ENCODE peak calls at places on chromosomes 11 and 22, in seven cellular contexts. One of them, this sample, is unnamed.
A peak's percentile ranks its signal among the peaks of the same experiment; 100 is the strongest.

GRCh38 chr11:12005476-12005875 is 3.0 kb downstream of the DKK3 start:
- DNase-seq in foreskin keratinocyte: no peak
- DNase-seq in HCEC 1CT: peak; percentile 90
- DNase-seq in SK-MEL-5: no peak
- DNase-seq in CD4-positive, alpha-beta T cell: no peak
- DNase-seq in A549: no peak
- DNase-seq in kidney: no peak
- DNase-seq in this sample: peak; percentile 85

GRCh38 chr22:45535400-45535799 is 32.7 kb downstream of the FBLN1 start:
- DNase-seq in A549: no peak
- DNase-seq in CD4-positive, alpha-beta T cell: no peak
- DNase-seq in SK-MEL-5: no peak
- DNase-seq in HCEC 1CT: no peak
- DNase-seq in foreskin keratinocyte: no peak
- DNase-seq in kidney: no peak
- DNase-seq in this sample: no peak

GRCh38 chr22:50180727-50181521 is 4.8 kb upstream of the TRABD start:
- DNase-seq in CD4-positive, alpha-beta T cell: no peak
- DNase-seq in HCEC 1CT: no peak
- DNase-seq in foreskin keratinocyte: no peak
- DNase-seq in A549: no peak
- DNase-seq in kidney: peak; percentile 70
- DNase-seq in SK-MEL-5: no peak
- DNase-seq in this sample: no peak

GRCh38 chr11:9384535-9385287 is at the start of gene IPO7:
- DNase-seq in A549: peak; percentile 95
- DNase-seq in HCEC 1CT: peak; percentile 93
- DNase-seq in CD4-positive, alpha-beta T cell: peak; percentile 84
- DNase-seq in SK-MEL-5: peak; percentile 93
- DNase-seq in foreskin keratinocyte: peak; percentile 71
- DNase-seq in kidney: peak; percentile 97
- DNase-seq in this sample: peak; percentile 93

GRCh38 chr22:43150731-43151206 is 590 bp upstream of the TSPO start:
- DNase-seq in A549: no peak
- DNase-seq in kidney: peak; percentile 69
- DNase-seq in foreskin keratinocyte: no peak
- DNase-seq in CD4-positive, alpha-beta T cell: no peak
- DNase-seq in HCEC 1CT: no peak
- DNase-seq in SK-MEL-5: no peak
- DNase-seq in this sample: no peak

GRCh38 chr11:2944953-2945756 is 15.9 kb upstream of the PHLDA2 start:
- DNase-seq in A549: no peak
- DNase-seq in kidney: peak; percentile 97
- DNase-seq in HCEC 1CT: peak; percentile 73
- DNase-seq in CD4-positive, alpha-beta T cell: peak; percentile 51
- DNase-seq in SK-MEL-5: no peak
- DNase-seq in foreskin keratinocyte: no peak
- DNase-seq in this sample: peak; percentile 92

GRCh38 chr11:116990061-116990473 is 108.2 kb downstream of the SIK3 start:
- DNase-seq in foreskin keratinocyte: peak; percentile 56
- DNase-seq in kidney: no peak
- DNase-seq in CD4-positive, alpha-beta T cell: no peak
- DNase-seq in A549: no peak
- DNase-seq in HCEC 1CT: peak; percentile 85
- DNase-seq in SK-MEL-5: peak; percentile 72
- DNase-seq in this sample: peak; percentile 25

GRCh38 chr11:73325036-73325981 is 17.2 kb downstream of the ARHGEF17 start:
- DNase-seq in SK-MEL-5: no peak
- DNase-seq in A549: no peak
- DNase-seq in HCEC 1CT: peak; percentile 84
- DNase-seq in CD4-positive, alpha-beta T cell: no peak
- DNase-seq in foreskin keratinocyte: no peak
- DNase-seq in kidney: peak; percentile 93
- DNase-seq in this sample: peak; percentile 83

GRCh38 chr22:35299217-35299716 is 427 bp upstream of the TOM1 start:
- DNase-seq in A549: no peak
- DNase-seq in kidney: no peak
- DNase-seq in CD4-positive, alpha-beta T cell: no peak
- DNase-seq in SK-MEL-5: peak; percentile 67
- DNase-seq in HCEC 1CT: no peak
- DNase-seq in foreskin keratinocyte: no peak
- DNase-seq in this sample: no peak

GRCh38 chr11:10658621-10659338 is 34.8 kb downstream of the IRAG1 start:
- DNase-seq in HCEC 1CT: peak; percentile 25
- DNase-seq in SK-MEL-5: no peak
- DNase-seq in kidney: no peak
- DNase-seq in A549: no peak
- DNase-seq in foreskin keratinocyte: no peak
- DNase-seq in CD4-positive, alpha-beta T cell: no peak
- DNase-seq in this sample: peak; percentile 84

GRCh38 chr22:22935546-22936157 is 48.0 kb downstream of the IGLL5 start:
- DNase-seq in CD4-positive, alpha-beta T cell: no peak
- DNase-seq in SK-MEL-5: no peak
- DNase-seq in foreskin keratinocyte: no peak
- DNase-seq in kidney: peak; percentile 76
- DNase-seq in HCEC 1CT: no peak
- DNase-seq in A549: no peak
- DNase-seq in this sample: no peak

GRCh38 chr22:49449811-49450386 is 377.8 kb downstream of the BRD1 start:
- DNase-seq in foreskin keratinocyte: no peak
- DNase-seq in A549: no peak
- DNase-seq in SK-MEL-5: no peak
- DNase-seq in HCEC 1CT: no peak
- DNase-seq in kidney: no peak
- DNase-seq in CD4-positive, alpha-beta T cell: no peak
- DNase-seq in this sample: no peak

GRCh38 chr22:24460418-24461089 is 33.2 kb downstream of the ADORA2A start:
- DNase-seq in kidney: no peak
- DNase-seq in SK-MEL-5: no peak
- DNase-seq in HCEC 1CT: no peak
- DNase-seq in A549: no peak
- DNase-seq in CD4-positive, alpha-beta T cell: no peak
- DNase-seq in foreskin keratinocyte: no peak
- DNase-seq in this sample: peak; percentile 50

GRCh38 chr11:12599408-12600143 is 74.6 kb upstream of the TEAD1 start:
- DNase-seq in kidney: peak; percentile 76
- DNase-seq in A549: peak; percentile 69
- DNase-seq in CD4-positive, alpha-beta T cell: peak; percentile 4
- DNase-seq in foreskin keratinocyte: no peak
- DNase-seq in HCEC 1CT: peak; percentile 13
- DNase-seq in SK-MEL-5: peak; percentile 79
- DNase-seq in this sample: peak; percentile 12

GRCh38 chr11:76329084-76329648 is 51.8 kb downstream of the THAP12 start:
- DNase-seq in A549: no peak
- DNase-seq in CD4-positive, alpha-beta T cell: no peak
- DNase-seq in kidney: no peak
- DNase-seq in HCEC 1CT: no peak
- DNase-seq in foreskin keratinocyte: no peak
- DNase-seq in SK-MEL-5: no peak
- DNase-seq in this sample: peak; percentile 74

GRCh38 chr22:26170112-26170492 is 840 bp downstream of the SEZ6L start:
- DNase-seq in CD4-positive, alpha-beta T cell: no peak
- DNase-seq in kidney: no peak
- DNase-seq in foreskin keratinocyte: no peak
- DNase-seq in HCEC 1CT: no peak
- DNase-seq in SK-MEL-5: no peak
- DNase-seq in A549: no peak
- DNase-seq in this sample: no peak

GRCh38 chr11:13105237-13105844 is 96.2 kb downstream of the RASSF10 start:
- DNase-seq in SK-MEL-5: no peak
- DNase-seq in CD4-positive, alpha-beta T cell: no peak
- DNase-seq in foreskin keratinocyte: no peak
- DNase-seq in HCEC 1CT: no peak
- DNase-seq in kidney: no peak
- DNase-seq in A549: no peak
- DNase-seq in this sample: no peak

GRCh38 chr22:45585437-45585755 is 82.7 kb downstream of the FBLN1 start:
- DNase-seq in SK-MEL-5: no peak
- DNase-seq in kidney: peak; percentile 78
- DNase-seq in foreskin keratinocyte: no peak
- DNase-seq in CD4-positive, alpha-beta T cell: no peak
- DNase-seq in HCEC 1CT: no peak
- DNase-seq in A549: peak; percentile 76
- DNase-seq in this sample: no peak

GRCh38 chr22:39039306-39040126 is 1.1 kb upstream of the APOBEC3F start:
- DNase-seq in foreskin keratinocyte: no peak
- DNase-seq in A549: no peak
- DNase-seq in CD4-positive, alpha-beta T cell: no peak
- DNase-seq in HCEC 1CT: no peak
- DNase-seq in SK-MEL-5: no peak
- DNase-seq in kidney: no peak
- DNase-seq in this sample: no peak

GRCh38 chr22:41674941-41675340 is 13.7 kb downstream of the SNU13 start:
- DNase-seq in SK-MEL-5: no peak
- DNase-seq in A549: no peak
- DNase-seq in foreskin keratinocyte: no peak
- DNase-seq in HCEC 1CT: no peak
- DNase-seq in kidney: no peak
- DNase-seq in CD4-positive, alpha-beta T cell: no peak
- DNase-seq in this sample: no peak

GRCh38 chr11:64885367-64886286 is 7.2 kb upstream of the EHD1 start:
- DNase-seq in HCEC 1CT: peak; percentile 77
- DNase-seq in kidney: no peak
- DNase-seq in A549: peak; percentile 68
- DNase-seq in foreskin keratinocyte: no peak
- DNase-seq in SK-MEL-5: no peak
- DNase-seq in CD4-positive, alpha-beta T cell: no peak
- DNase-seq in this sample: peak; percentile 95

GRCh38 chr11:88288560-88288959 is 49.0 kb downstream of the CTSC start:
- DNase-seq in SK-MEL-5: no peak
- DNase-seq in CD4-positive, alpha-beta T cell: no peak
- DNase-seq in kidney: no peak
- DNase-seq in HCEC 1CT: no peak
- DNase-seq in A549: no peak
- DNase-seq in foreskin keratinocyte: no peak
- DNase-seq in this sample: no peak

GRCh38 chr22:44894321-44894720 is 115.5 kb downstream of the PHF21B start:
- DNase-seq in SK-MEL-5: no peak
- DNase-seq in A549: no peak
- DNase-seq in HCEC 1CT: no peak
- DNase-seq in CD4-positive, alpha-beta T cell: no peak
- DNase-seq in foreskin keratinocyte: no peak
- DNase-seq in kidney: peak; percentile 55
- DNase-seq in this sample: no peak

GRCh38 chr11:110600322-110600721 is 111.9 kb downstream of the ARHGAP20 start:
- DNase-seq in CD4-positive, alpha-beta T cell: no peak
- DNase-seq in foreskin keratinocyte: no peak
- DNase-seq in kidney: no peak
- DNase-seq in A549: no peak
- DNase-seq in SK-MEL-5: no peak
- DNase-seq in HCEC 1CT: no peak
- DNase-seq in this sample: no peak

GRCh38 chr11:125233736-125234275 is 69.3 kb downstream of the PKNOX2 start:
- DNase-seq in SK-MEL-5: no peak
- DNase-seq in CD4-positive, alpha-beta T cell: no peak
- DNase-seq in A549: no peak
- DNase-seq in kidney: no peak
- DNase-seq in foreskin keratinocyte: no peak
- DNase-seq in HCEC 1CT: no peak
- DNase-seq in this sample: no peak

GRCh38 chr11:73394416-73395296 is 18.5 kb downstream of the RELT start:
- DNase-seq in SK-MEL-5: no peak
- DNase-seq in foreskin keratinocyte: no peak
- DNase-seq in CD4-positive, alpha-beta T cell: no peak
- DNase-seq in A549: no peak
- DNase-seq in kidney: no peak
- DNase-seq in HCEC 1CT: no peak
- DNase-seq in this sample: no peak

GRCh38 chr22:21444701-21445436 is 22.3 kb upstream of the TMEM191C start:
- DNase-seq in HCEC 1CT: no peak
- DNase-seq in foreskin keratinocyte: no peak
- DNase-seq in CD4-positive, alpha-beta T cell: no peak
- DNase-seq in A549: no peak
- DNase-seq in kidney: peak; percentile 69
- DNase-seq in SK-MEL-5: no peak
- DNase-seq in this sample: no peak

GRCh38 chr11:68049509-68050370 is 10.9 kb downstream of the TCIRG1 start:
- DNase-seq in SK-MEL-5: no peak
- DNase-seq in foreskin keratinocyte: no peak
- DNase-seq in CD4-positive, alpha-beta T cell: no peak
- DNase-seq in A549: no peak
- DNase-seq in kidney: no peak
- DNase-seq in HCEC 1CT: no peak
- DNase-seq in this sample: no peak

GRCh38 chr11:68186061-68186460 is 27.0 kb downstream of the KMT5B start:
- DNase-seq in CD4-positive, alpha-beta T cell: no peak
- DNase-seq in SK-MEL-5: no peak
- DNase-seq in foreskin keratinocyte: no peak
- DNase-seq in HCEC 1CT: no peak
- DNase-seq in A549: no peak
- DNase-seq in kidney: no peak
- DNase-seq in this sample: no peak

GRCh38 chr11:75072582-75072981 is 24.1 kb downstream of the OR2AT4 start:
- DNase-seq in SK-MEL-5: peak; percentile 51
- DNase-seq in A549: no peak
- DNase-seq in foreskin keratinocyte: no peak
- DNase-seq in kidney: no peak
- DNase-seq in HCEC 1CT: no peak
- DNase-seq in CD4-positive, alpha-beta T cell: no peak
- DNase-seq in this sample: no peak

GRCh38 chr22:35539910-35540599 is 576 bp upstream of the RASD2 start:
- DNase-seq in CD4-positive, alpha-beta T cell: peak; percentile 68
- DNase-seq in SK-MEL-5: peak; percentile 58
- DNase-seq in foreskin keratinocyte: no peak
- DNase-seq in A549: no peak
- DNase-seq in HCEC 1CT: peak; percentile 25
- DNase-seq in kidney: peak; percentile 85
- DNase-seq in this sample: peak; percentile 43

GRCh38 chr11:10785146-10785474 is 23.6 kb downstream of the EIF4G2 start:
- DNase-seq in kidney: no peak
- DNase-seq in CD4-positive, alpha-beta T cell: no peak
- DNase-seq in HCEC 1CT: no peak
- DNase-seq in foreskin keratinocyte: no peak
- DNase-seq in SK-MEL-5: no peak
- DNase-seq in A549: no peak
- DNase-seq in this sample: no peak

GRCh38 chr11:8671242-8671641 is 11.2 kb downstream of the TRIM66 start:
- DNase-seq in HCEC 1CT: peak; percentile 97
- DNase-seq in foreskin keratinocyte: peak; percentile 77
- DNase-seq in CD4-positive, alpha-beta T cell: no peak
- DNase-seq in kidney: no peak
- DNase-seq in SK-MEL-5: no peak
- DNase-seq in A549: peak; percentile 48
- DNase-seq in this sample: peak; percentile 83

GRCh38 chr11:1566381-1567051 is 5.6 kb downstream of the DUSP8 start:
- DNase-seq in HCEC 1CT: no peak
- DNase-seq in kidney: peak; percentile 72
- DNase-seq in SK-MEL-5: no peak
- DNase-seq in CD4-positive, alpha-beta T cell: no peak
- DNase-seq in A549: no peak
- DNase-seq in foreskin keratinocyte: no peak
- DNase-seq in this sample: no peak

GRCh38 chr11:8082391-8083087 is 1.5 kb downstream of the TUB start:
- DNase-seq in SK-MEL-5: peak; percentile 41
- DNase-seq in HCEC 1CT: no peak
- DNase-seq in foreskin keratinocyte: no peak
- DNase-seq in A549: no peak
- DNase-seq in CD4-positive, alpha-beta T cell: no peak
- DNase-seq in kidney: no peak
- DNase-seq in this sample: no peak

GRCh38 chr11:82577246-82577645 is 156.4 kb downstream of the FAM181B start:
- DNase-seq in HCEC 1CT: no peak
- DNase-seq in SK-MEL-5: no peak
- DNase-seq in foreskin keratinocyte: no peak
- DNase-seq in A549: no peak
- DNase-seq in CD4-positive, alpha-beta T cell: no peak
- DNase-seq in kidney: no peak
- DNase-seq in this sample: no peak

GRCh38 chr11:779955-780532 is 2.8 kb upstream of the GATD1 start:
- DNase-seq in SK-MEL-5: no peak
- DNase-seq in foreskin keratinocyte: no peak
- DNase-seq in HCEC 1CT: no peak
- DNase-seq in A549: no peak
- DNase-seq in CD4-positive, alpha-beta T cell: no peak
- DNase-seq in kidney: peak; percentile 56
- DNase-seq in this sample: no peak

GRCh38 chr11:44014968-44015623 is 32.7 kb upstream of the ACCSL start:
- DNase-seq in foreskin keratinocyte: no peak
- DNase-seq in SK-MEL-5: no peak
- DNase-seq in kidney: no peak
- DNase-seq in A549: no peak
- DNase-seq in CD4-positive, alpha-beta T cell: no peak
- DNase-seq in HCEC 1CT: peak; percentile 77
- DNase-seq in this sample: peak; percentile 24

This sample was measured in mesenchymal stem cell.